ENCODE peak calls at places on chromosomes 1 and 21, in four cellular contexts. One of them, this sample, is unnamed.

GRCh38 chr1:74652711-74653131 is 20.9 kb downstream of the ERICH3 start:
- DNase-seq in cardiac fibroblast: peak
- DNase-seq in LHCN-M2: peak
- DNase-seq in HTR-8/SVneo: no peak
- DNase-seq in this sample: no peak

GRCh38 chr1:181184621-181185020 is 96.1 kb downstream of the IER5 start:
- DNase-seq in cardiac fibroblast: no peak
- DNase-seq in LHCN-M2: no peak
- DNase-seq in HTR-8/SVneo: no peak
- DNase-seq in this sample: no peak

GRCh38 chr1:181089017-181089776 is 697 bp downstream of the IER5 start:
- DNase-seq in LHCN-M2: no peak
- DNase-seq in cardiac fibroblast: no peak
- DNase-seq in HTR-8/SVneo: no peak
- DNase-seq in this sample: peak

GRCh38 chr1:10033359-10033845 is 644 bp downstream of the UBE4B start:
- DNase-seq in LHCN-M2: peak
- DNase-seq in HTR-8/SVneo: no peak
- DNase-seq in cardiac fibroblast: peak
- DNase-seq in this sample: peak

GRCh38 chr1:204651843-204652421 is 33.6 kb downstream of the LRRN2 start:
- DNase-seq in cardiac fibroblast: no peak
- DNase-seq in LHCN-M2: no peak
- DNase-seq in HTR-8/SVneo: no peak
- DNase-seq in this sample: peak

GRCh38 chr1:55363261-55363660 is 148.1 kb upstream of the USP24 start:
- DNase-seq in LHCN-M2: peak
- DNase-seq in cardiac fibroblast: peak
- DNase-seq in HTR-8/SVneo: no peak
- DNase-seq in this sample: no peak

GRCh38 chr1:187641463-187641862 is 812.7 kb downstream of the PLA2G4A start:
- DNase-seq in cardiac fibroblast: no peak
- DNase-seq in LHCN-M2: no peak
- DNase-seq in HTR-8/SVneo: no peak
- DNase-seq in this sample: no peak

GRCh38 chr1:220818421-220819173 is 31.9 kb downstream of the MTARC1 start:
- DNase-seq in HTR-8/SVneo: peak
- DNase-seq in cardiac fibroblast: peak
- DNase-seq in LHCN-M2: peak
- DNase-seq in this sample: no peak

GRCh38 chr1:232316864-232317263 is 313.1 kb downstream of the SIPA1L2 start:
- DNase-seq in LHCN-M2: peak
- DNase-seq in cardiac fibroblast: no peak
- DNase-seq in HTR-8/SVneo: no peak
- DNase-seq in this sample: no peak

GRCh38 chr1:89085781-89086180 is 20.8 kb upstream of the GBP1 start:
- DNase-seq in HTR-8/SVneo: no peak
- DNase-seq in cardiac fibroblast: peak
- DNase-seq in LHCN-M2: no peak
- DNase-seq in this sample: peak

GRCh38 chr1:110375490-110375889 is 15.3 kb downstream of the SLC16A4 start:
- DNase-seq in cardiac fibroblast: peak
- DNase-seq in HTR-8/SVneo: no peak
- DNase-seq in LHCN-M2: no peak
- DNase-seq in this sample: no peak

GRCh38 chr21:35257413-35257812 is 208.3 kb upstream of the RUNX1 start:
- DNase-seq in LHCN-M2: peak
- DNase-seq in HTR-8/SVneo: peak
- DNase-seq in cardiac fibroblast: peak
- DNase-seq in this sample: peak

GRCh38 chr1:154434346-154435075 is 29.4 kb downstream of the IL6R start:
- DNase-seq in LHCN-M2: no peak
- DNase-seq in cardiac fibroblast: peak
- DNase-seq in HTR-8/SVneo: no peak
- DNase-seq in this sample: no peak

GRCh38 chr1:225460737-225461532 is 33.1 kb upstream of the LBR start:
- DNase-seq in LHCN-M2: no peak
- DNase-seq in HTR-8/SVneo: no peak
- DNase-seq in cardiac fibroblast: no peak
- DNase-seq in this sample: no peak

GRCh38 chr1:84621553-84621952 is 47.3 kb upstream of the CTBS start:
- DNase-seq in cardiac fibroblast: no peak
- DNase-seq in LHCN-M2: no peak
- DNase-seq in HTR-8/SVneo: no peak
- DNase-seq in this sample: no peak

GRCh38 chr1:57485643-57486042 is 61.8 kb upstream of the DAB1 start:
- DNase-seq in HTR-8/SVneo: peak
- DNase-seq in LHCN-M2: no peak
- DNase-seq in cardiac fibroblast: peak
- DNase-seq in this sample: no peak

GRCh38 chr1:231550448-231550781 is 21.9 kb downstream of the TSNAX start:
- DNase-seq in HTR-8/SVneo: no peak
- DNase-seq in cardiac fibroblast: no peak
- DNase-seq in LHCN-M2: no peak
- DNase-seq in this sample: peak

GRCh38 chr1:200473698-200474371 is 64.0 kb upstream of the ZNF281 start:
- DNase-seq in LHCN-M2: no peak
- DNase-seq in HTR-8/SVneo: no peak
- DNase-seq in cardiac fibroblast: peak
- DNase-seq in this sample: peak

GRCh38 chr21:46184625-46185555 is 631 bp upstream of the SPATC1L start:
- DNase-seq in cardiac fibroblast: peak
- DNase-seq in LHCN-M2: peak
- DNase-seq in HTR-8/SVneo: peak
- DNase-seq in this sample: peak

GRCh38 chr1:6359568-6360496 is 33.7 kb downstream of the ACOT7 start:
- DNase-seq in LHCN-M2: peak
- DNase-seq in cardiac fibroblast: peak
- DNase-seq in HTR-8/SVneo: peak
- DNase-seq in this sample: peak

GRCh38 chr21:22561946-22562345 is 1563.7 kb downstream of the NCAM2 start:
- DNase-seq in LHCN-M2: no peak
- DNase-seq in cardiac fibroblast: no peak
- DNase-seq in HTR-8/SVneo: no peak
- DNase-seq in this sample: no peak

GRCh38 chr21:44829507-44830092 is 11.7 kb upstream of the SUMO3 start:
- DNase-seq in HTR-8/SVneo: no peak
- DNase-seq in LHCN-M2: no peak
- DNase-seq in cardiac fibroblast: no peak
- DNase-seq in this sample: no peak

GRCh38 chr1:89607888-89608626 is 24.9 kb upstream of the LRRC8C start:
- DNase-seq in cardiac fibroblast: peak
- DNase-seq in HTR-8/SVneo: no peak
- DNase-seq in LHCN-M2: no peak
- DNase-seq in this sample: peak

GRCh38 chr1:77465139-77465538 is 183.3 kb downstream of the AK5 start:
- DNase-seq in LHCN-M2: no peak
- DNase-seq in cardiac fibroblast: no peak
- DNase-seq in HTR-8/SVneo: no peak
- DNase-seq in this sample: no peak

GRCh38 chr1:29360768-29361167 is 124.4 kb downstream of the PTPRU start:
- DNase-seq in HTR-8/SVneo: no peak
- DNase-seq in cardiac fibroblast: no peak
- DNase-seq in LHCN-M2: no peak
- DNase-seq in this sample: no peak

GRCh38 chr21:28324690-28325089 is 668.0 kb downstream of the LTN1 start:
- DNase-seq in cardiac fibroblast: no peak
- DNase-seq in HTR-8/SVneo: no peak
- DNase-seq in LHCN-M2: no peak
- DNase-seq in this sample: no peak

GRCh38 chr1:204780682-204781081 is 90.0 kb upstream of the NFASC start:
- DNase-seq in cardiac fibroblast: no peak
- DNase-seq in LHCN-M2: no peak
- DNase-seq in HTR-8/SVneo: no peak
- DNase-seq in this sample: no peak

GRCh38 chr1:201760516-201760915 is 68.4 kb upstream of the IPO9 start:
- DNase-seq in cardiac fibroblast: peak
- DNase-seq in LHCN-M2: peak
- DNase-seq in HTR-8/SVneo: no peak
- DNase-seq in this sample: no peak

GRCh38 chr1:177281901-177282300 is 111.1 kb downstream of the BRINP2 start:
- DNase-seq in LHCN-M2: no peak
- DNase-seq in cardiac fibroblast: no peak
- DNase-seq in HTR-8/SVneo: no peak
- DNase-seq in this sample: no peak

GRCh38 chr1:220300442-220301121 is 28.3 kb upstream of the RAB3GAP2 start:
- DNase-seq in LHCN-M2: peak
- DNase-seq in HTR-8/SVneo: peak
- DNase-seq in cardiac fibroblast: peak
- DNase-seq in this sample: no peak

GRCh38 chr1:246492611-246493245 is 14.4 kb downstream of the SMYD3 start:
- DNase-seq in cardiac fibroblast: peak
- DNase-seq in LHCN-M2: peak
- DNase-seq in HTR-8/SVneo: peak
- DNase-seq in this sample: peak

GRCh38 chr21:39527664-39528381 is 76.1 kb downstream of the SH3BGR start:
- DNase-seq in LHCN-M2: no peak
- DNase-seq in HTR-8/SVneo: no peak
- DNase-seq in cardiac fibroblast: no peak
- DNase-seq in this sample: no peak

GRCh38 chr1:11806307-11806936 is 431 bp downstream of the CLCN6 start:
- DNase-seq in cardiac fibroblast: peak
- DNase-seq in LHCN-M2: peak
- DNase-seq in HTR-8/SVneo: peak
- DNase-seq in this sample: no peak

GRCh38 chr1:235105051-235106043 is 23.3 kb downstream of the TOMM20 start:
- DNase-seq in HTR-8/SVneo: no peak
- DNase-seq in cardiac fibroblast: no peak
- DNase-seq in LHCN-M2: no peak
- DNase-seq in this sample: peak

GRCh38 chr1:36223373-36223995 is 759 bp upstream of the THRAP3 start:
- DNase-seq in HTR-8/SVneo: peak
- DNase-seq in LHCN-M2: peak
- DNase-seq in cardiac fibroblast: peak
- DNase-seq in this sample: peak

GRCh38 chr1:223102797-223103533 is 40.1 kb downstream of the TLR5 start:
- DNase-seq in cardiac fibroblast: peak
- DNase-seq in HTR-8/SVneo: no peak
- DNase-seq in LHCN-M2: no peak
- DNase-seq in this sample: no peak

GRCh38 chr1:12501661-12502060 is 116.3 kb downstream of the DHRS3 start:
- DNase-seq in LHCN-M2: peak
- DNase-seq in cardiac fibroblast: no peak
- DNase-seq in HTR-8/SVneo: peak
- DNase-seq in this sample: no peak

GRCh38 chr21:44520326-44521300 is 19.4 kb downstream of the KRTAP10-1 start:
- DNase-seq in LHCN-M2: no peak
- DNase-seq in HTR-8/SVneo: no peak
- DNase-seq in cardiac fibroblast: no peak
- DNase-seq in this sample: no peak

GRCh38 chr1:55049914-55050278 is 10.5 kb downstream of the PCSK9 start:
- DNase-seq in cardiac fibroblast: peak
- DNase-seq in HTR-8/SVneo: no peak
- DNase-seq in LHCN-M2: no peak
- DNase-seq in this sample: peak

GRCh38 chr1:201530741-201531521 is 8.0 kb upstream of the NAV1 start:
- DNase-seq in cardiac fibroblast: peak
- DNase-seq in LHCN-M2: peak
- DNase-seq in HTR-8/SVneo: peak
- DNase-seq in this sample: peak